ENCODE peak calls at places on chromosomes 16 and 17, in five cellular contexts. One of them, this sample, is unnamed.

GRCh38 chr16:17724242-17724898 is 253.6 kb upstream of the XYLT1 start:
- DNase-seq in Caco-2: no peak
- DNase-seq in psoas muscle: no peak
- DNase-seq in CD8-positive, alpha-beta memory T cell: no peak
- DNase-seq in body of pancreas: no peak
- DNase-seq in this sample: no peak

GRCh38 chr17:82110298-82110697 is 12.3 kb upstream of the FASN start:
- DNase-seq in Caco-2: no peak
- DNase-seq in psoas muscle: no peak
- DNase-seq in CD8-positive, alpha-beta memory T cell: no peak
- DNase-seq in body of pancreas: peak; percentile 51
- DNase-seq in this sample: no peak

GRCh38 chr17:15287533-15288267 is 22.6 kb upstream of the PMP22 start:
- DNase-seq in Caco-2: no peak
- DNase-seq in psoas muscle: peak; percentile 37
- DNase-seq in CD8-positive, alpha-beta memory T cell: no peak
- DNase-seq in body of pancreas: no peak
- DNase-seq in this sample: no peak

GRCh38 chr17:1304962-1305361 is 25.5 kb downstream of the TRARG1 start:
- DNase-seq in Caco-2: no peak
- DNase-seq in psoas muscle: no peak
- DNase-seq in CD8-positive, alpha-beta memory T cell: no peak
- DNase-seq in body of pancreas: no peak
- DNase-seq in this sample: no peak

GRCh38 chr17:81930142-81931125 is 2.9 kb upstream of the MAFG start:
- DNase-seq in Caco-2: no peak
- DNase-seq in psoas muscle: peak; percentile 30
- DNase-seq in CD8-positive, alpha-beta memory T cell: no peak
- DNase-seq in body of pancreas: no peak
- DNase-seq in this sample: peak; percentile 50

GRCh38 chr16:30136971-30137601 is 14.1 kb upstream of the MAPK3 start:
- DNase-seq in Caco-2: no peak
- DNase-seq in psoas muscle: no peak
- DNase-seq in CD8-positive, alpha-beta memory T cell: no peak
- DNase-seq in body of pancreas: peak; percentile 22
- DNase-seq in this sample: no peak

GRCh38 chr17:64037802-64038201 is 17.4 kb upstream of the ICAM2 start:
- DNase-seq in Caco-2: no peak
- DNase-seq in psoas muscle: no peak
- DNase-seq in CD8-positive, alpha-beta memory T cell: no peak
- DNase-seq in body of pancreas: no peak
- DNase-seq in this sample: no peak

GRCh38 chr16:89827383-89828198 is 684 bp upstream of the SPIRE2 start:
- DNase-seq in Caco-2: peak; percentile 86
- DNase-seq in psoas muscle: peak; percentile 25
- DNase-seq in CD8-positive, alpha-beta memory T cell: no peak
- DNase-seq in body of pancreas: peak; percentile 62
- DNase-seq in this sample: no peak

GRCh38 chr16:59154295-59154694 is 420.2 kb upstream of the GOT2 start:
- DNase-seq in Caco-2: no peak
- DNase-seq in psoas muscle: no peak
- DNase-seq in CD8-positive, alpha-beta memory T cell: no peak
- DNase-seq in body of pancreas: no peak
- DNase-seq in this sample: no peak

GRCh38 chr17:61250335-61250890 is 149.2 kb upstream of the TBX2 start:
- DNase-seq in Caco-2: no peak
- DNase-seq in psoas muscle: no peak
- DNase-seq in CD8-positive, alpha-beta memory T cell: no peak
- DNase-seq in body of pancreas: no peak
- DNase-seq in this sample: no peak
- H3K4me3 ChIP-seq in Caco-2: no peak overlapping the region
- H3K4me3 ChIP-seq in psoas muscle: no peak overlapping the region
- H3K4me3 ChIP-seq in CD8-positive, alpha-beta memory T cell: no peak overlapping the region
- H3K4me3 ChIP-seq in body of pancreas: no peak overlapping the region
- H3K4me3 ChIP-seq in this sample: no peak overlapping the region

GRCh38 chr16:3866703-3867431 is 13.6 kb downstream of the CREBBP start:
- DNase-seq in Caco-2: no peak
- DNase-seq in psoas muscle: no peak
- DNase-seq in CD8-positive, alpha-beta memory T cell: no peak
- DNase-seq in body of pancreas: no peak
- DNase-seq in this sample: no peak
- H3K4me1 ChIP-seq in Caco-2: peaks cover 4% of the 10 kb centered on the region
- H3K4me1 ChIP-seq in psoas muscle: peaks cover 89% of the 10 kb centered on the region
- H3K4me1 ChIP-seq in CD8-positive, alpha-beta memory T cell: peaks cover 87% of the 10 kb centered on the region
- H3K4me1 ChIP-seq in body of pancreas: peaks cover 69% of the 10 kb centered on the region
- H3K4me1 ChIP-seq in this sample: peaks cover 4% of the 10 kb centered on the region

DNA sequence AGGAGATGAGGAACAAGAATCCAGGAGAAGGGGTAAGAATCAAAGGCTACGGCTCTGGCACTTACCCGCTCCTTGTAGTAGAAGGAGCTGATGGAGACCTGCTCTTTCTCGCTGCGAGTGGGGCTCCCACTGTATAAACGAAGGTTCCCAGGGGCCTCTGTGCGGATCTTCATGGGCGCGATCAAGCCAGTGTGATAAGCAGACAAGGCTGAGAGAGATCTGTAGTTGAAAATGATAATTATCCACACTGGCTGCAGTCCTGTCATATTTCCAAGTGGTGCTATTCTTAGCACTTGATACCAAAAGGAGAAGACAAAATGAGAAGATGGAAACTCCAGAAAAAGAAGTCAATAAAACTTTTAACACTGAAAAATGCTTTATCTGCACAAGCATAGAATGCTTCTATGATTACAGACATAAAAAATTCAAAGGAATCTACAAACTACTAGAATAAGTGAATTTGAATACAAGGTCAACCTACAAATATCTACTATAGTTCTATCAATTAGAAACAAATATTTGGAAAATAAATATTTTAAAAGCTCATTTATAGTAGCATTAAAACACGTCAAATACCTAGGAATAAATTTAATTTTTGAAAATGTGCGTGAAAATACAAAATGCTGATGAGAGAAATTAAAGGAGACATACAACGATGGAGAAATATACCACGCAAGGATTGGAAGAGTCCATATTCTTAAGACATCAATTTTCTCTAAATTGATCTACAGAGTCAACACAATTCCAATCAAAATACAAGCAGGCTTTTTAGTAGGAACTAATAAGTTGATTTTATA is 80.8 kb downstream of the WDR59 start:
- DNase-seq in Caco-2: no peak
- DNase-seq in psoas muscle: no peak
- DNase-seq in CD8-positive, alpha-beta memory T cell: no peak
- DNase-seq in body of pancreas: peak; percentile 5
- DNase-seq in this sample: no peak
- H3K4me3 ChIP-seq in Caco-2: no peak overlapping the region
- H3K4me3 ChIP-seq in psoas muscle: no peak overlapping the region
- H3K4me3 ChIP-seq in CD8-positive, alpha-beta memory T cell: no peak overlapping the region
- H3K4me3 ChIP-seq in body of pancreas: no peak overlapping the region
- H3K4me3 ChIP-seq in this sample: no peak overlapping the region

GRCh38 chr16:57192720-57193486 is 6.8 kb downstream of the RSPRY1 start:
- DNase-seq in Caco-2: no peak
- DNase-seq in psoas muscle: no peak
- DNase-seq in CD8-positive, alpha-beta memory T cell: no peak
- DNase-seq in body of pancreas: no peak
- DNase-seq in this sample: no peak

GRCh38 chr16:57191056-57191536 is 5.0 kb downstream of the RSPRY1 start:
- DNase-seq in Caco-2: no peak
- DNase-seq in psoas muscle: no peak
- DNase-seq in CD8-positive, alpha-beta memory T cell: no peak
- DNase-seq in body of pancreas: no peak
- DNase-seq in this sample: no peak

GRCh38 chr16:57194512-57194911 is 8.4 kb downstream of the RSPRY1 start:
- DNase-seq in Caco-2: no peak
- DNase-seq in psoas muscle: no peak
- DNase-seq in CD8-positive, alpha-beta memory T cell: no peak
- DNase-seq in body of pancreas: no peak
- DNase-seq in this sample: no peak

GRCh38 chr16:57190136-57190535 is 4.0 kb downstream of the RSPRY1 start:
- DNase-seq in Caco-2: no peak
- DNase-seq in psoas muscle: no peak
- DNase-seq in CD8-positive, alpha-beta memory T cell: no peak
- DNase-seq in body of pancreas: no peak
- DNase-seq in this sample: no peak

DNA sequence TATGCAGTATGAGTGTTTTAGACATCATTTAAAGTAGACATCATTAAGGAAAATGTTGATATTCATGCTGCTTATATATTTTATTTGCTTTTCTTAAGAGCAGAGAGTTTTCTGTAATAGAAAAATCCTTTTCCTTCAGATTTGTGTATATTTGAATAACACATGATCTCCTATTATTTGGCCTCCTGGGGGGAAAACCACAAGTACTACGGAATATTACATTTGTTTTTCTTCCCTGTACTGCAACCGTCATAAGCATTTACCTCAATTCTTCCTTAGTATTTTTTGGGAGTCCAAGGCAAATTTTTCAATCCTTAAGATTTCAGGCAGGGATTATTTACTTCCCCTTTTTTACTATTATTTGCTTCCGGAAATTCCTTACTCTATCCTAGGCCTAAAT is 6.0 kb downstream of the RSPRY1 start:
- DNase-seq in Caco-2: no peak
- DNase-seq in psoas muscle: no peak
- DNase-seq in CD8-positive, alpha-beta memory T cell: no peak
- DNase-seq in body of pancreas: no peak
- DNase-seq in this sample: no peak
- H3K4me1 ChIP-seq in Caco-2: peaks cover 50% of the 10 kb centered on the region
- H3K4me1 ChIP-seq in psoas muscle: peaks cover 40% of the 10 kb centered on the region
- H3K4me1 ChIP-seq in CD8-positive, alpha-beta memory T cell: peaks cover 7% of the 10 kb centered on the region
- H3K4me1 ChIP-seq in body of pancreas: peaks cover 50% of the 10 kb centered on the region
- H3K4me1 ChIP-seq in this sample: peaks cover 16% of the 10 kb centered on the region

This sample was measured in aorta.